ENCODE peak calls at places on chromosome 14, in seven cellular contexts. One of them, this sample, is unnamed.

GRCh38 chr14:96160030-96160912 is 44.4 kb upstream of the BDKRB2 start:
- DNase-seq in iris pigment epithelial cell: peak
- DNase-seq in GM12891: no peak
- DNase-seq in T-cell: no peak
- DNase-seq in NCI-H446: no peak
- DNase-seq in activated T-helper 9 cell treated with anti-CD3 and anti-CD28 coated beads, Interleukin-2, amount 50 U/mL, for 16 hours: no peak
- DNase-seq in AG08396: no peak
- DNase-seq in this sample: no peak

GRCh38 chr14:106538193-106538592 is 1011.8 kb downstream of the TMEM121 start:
- DNase-seq in iris pigment epithelial cell: no peak
- DNase-seq in GM12891: no peak
- DNase-seq in T-cell: no peak
- DNase-seq in NCI-H446: no peak
- DNase-seq in activated T-helper 9 cell treated with anti-CD3 and anti-CD28 coated beads, Interleukin-2, amount 50 U/mL, for 16 hours: no peak
- DNase-seq in AG08396: no peak
- DNase-seq in this sample: no peak

GRCh38 chr14:101889898-101890297 is 74.5 kb upstream of the DYNC1H1 start:
- DNase-seq in iris pigment epithelial cell: peak
- DNase-seq in GM12891: no peak
- DNase-seq in T-cell: no peak
- DNase-seq in NCI-H446: no peak
- DNase-seq in activated T-helper 9 cell treated with anti-CD3 and anti-CD28 coated beads, Interleukin-2, amount 50 U/mL, for 16 hours: no peak
- DNase-seq in AG08396: no peak
- DNase-seq in this sample: no peak

GRCh38 chr14:33834101-33834955 is 116.5 kb downstream of the EGLN3 start:
- DNase-seq in iris pigment epithelial cell: no peak
- DNase-seq in GM12891: no peak
- DNase-seq in T-cell: no peak
- DNase-seq in NCI-H446: no peak
- DNase-seq in activated T-helper 9 cell treated with anti-CD3 and anti-CD28 coated beads, Interleukin-2, amount 50 U/mL, for 16 hours: no peak
- DNase-seq in AG08396: no peak
- DNase-seq in this sample: no peak

GRCh38 chr14:38762436-38762835 is 340.6 kb downstream of the SEC23A start:
- DNase-seq in iris pigment epithelial cell: peak
- DNase-seq in GM12891: no peak
- DNase-seq in T-cell: no peak
- DNase-seq in NCI-H446: no peak
- DNase-seq in activated T-helper 9 cell treated with anti-CD3 and anti-CD28 coated beads, Interleukin-2, amount 50 U/mL, for 16 hours: no peak
- DNase-seq in AG08396: no peak
- DNase-seq in this sample: no peak

GRCh38 chr14:67766035-67766680 is 50.2 kb downstream of the ZFYVE26 start:
- DNase-seq in iris pigment epithelial cell: no peak
- DNase-seq in GM12891: no peak
- DNase-seq in T-cell: no peak
- DNase-seq in NCI-H446: no peak
- DNase-seq in activated T-helper 9 cell treated with anti-CD3 and anti-CD28 coated beads, Interleukin-2, amount 50 U/mL, for 16 hours: no peak
- DNase-seq in AG08396: no peak
- DNase-seq in this sample: no peak

GRCh38 chr14:58238252-58239247 is 6.1 kb upstream of the PSMA3 start:
- DNase-seq in iris pigment epithelial cell: peak
- DNase-seq in GM12891: no peak
- DNase-seq in T-cell: no peak
- DNase-seq in NCI-H446: no peak
- DNase-seq in activated T-helper 9 cell treated with anti-CD3 and anti-CD28 coated beads, Interleukin-2, amount 50 U/mL, for 16 hours: no peak
- DNase-seq in AG08396: peak
- DNase-seq in this sample: peak

GRCh38 chr14:23379331-23380196 is 2.7 kb downstream of the CMTM5 start:
- DNase-seq in iris pigment epithelial cell: peak
- DNase-seq in GM12891: peak
- DNase-seq in T-cell: peak
- DNase-seq in NCI-H446: peak
- DNase-seq in activated T-helper 9 cell treated with anti-CD3 and anti-CD28 coated beads, Interleukin-2, amount 50 U/mL, for 16 hours: peak
- DNase-seq in AG08396: peak
- DNase-seq in this sample: peak

GRCh38 chr14:104986487-104987164 is 1.0 kb downstream of the CLBA1 start:
- DNase-seq in iris pigment epithelial cell: no peak
- DNase-seq in GM12891: no peak
- DNase-seq in T-cell: no peak
- DNase-seq in NCI-H446: no peak
- DNase-seq in activated T-helper 9 cell treated with anti-CD3 and anti-CD28 coated beads, Interleukin-2, amount 50 U/mL, for 16 hours: no peak
- DNase-seq in AG08396: no peak
- DNase-seq in this sample: no peak

GRCh38 chr14:90419200-90419599 is 22.4 kb downstream of the CALM1 start:
- DNase-seq in iris pigment epithelial cell: peak
- DNase-seq in GM12891: no peak
- DNase-seq in T-cell: no peak
- DNase-seq in NCI-H446: peak
- DNase-seq in activated T-helper 9 cell treated with anti-CD3 and anti-CD28 coated beads, Interleukin-2, amount 50 U/mL, for 16 hours: no peak
- DNase-seq in AG08396: peak
- DNase-seq in this sample: peak

GRCh38 chr14:25349269-25349668 is 299.3 kb upstream of the STXBP6 start:
- DNase-seq in iris pigment epithelial cell: no peak
- DNase-seq in GM12891: no peak
- DNase-seq in T-cell: no peak
- DNase-seq in NCI-H446: no peak
- DNase-seq in activated T-helper 9 cell treated with anti-CD3 and anti-CD28 coated beads, Interleukin-2, amount 50 U/mL, for 16 hours: no peak
- DNase-seq in AG08396: no peak
- DNase-seq in this sample: no peak

GRCh38 chr14:89665262-89665661 is 248.2 kb upstream of the FOXN3 start:
- DNase-seq in iris pigment epithelial cell: no peak
- DNase-seq in GM12891: no peak
- DNase-seq in T-cell: no peak
- DNase-seq in NCI-H446: no peak
- DNase-seq in activated T-helper 9 cell treated with anti-CD3 and anti-CD28 coated beads, Interleukin-2, amount 50 U/mL, for 16 hours: no peak
- DNase-seq in AG08396: no peak
- DNase-seq in this sample: no peak

GRCh38 chr14:77208266-77208978 is 26.8 kb downstream of the TMEM63C start:
- DNase-seq in iris pigment epithelial cell: peak
- DNase-seq in GM12891: peak
- DNase-seq in T-cell: peak
- DNase-seq in NCI-H446: no peak
- DNase-seq in activated T-helper 9 cell treated with anti-CD3 and anti-CD28 coated beads, Interleukin-2, amount 50 U/mL, for 16 hours: peak
- DNase-seq in AG08396: peak
- DNase-seq in this sample: peak

GRCh38 chr14:73153272-73153671 is 17.0 kb downstream of the PSEN1 start:
- DNase-seq in iris pigment epithelial cell: peak
- DNase-seq in GM12891: no peak
- DNase-seq in T-cell: no peak
- DNase-seq in NCI-H446: no peak
- DNase-seq in activated T-helper 9 cell treated with anti-CD3 and anti-CD28 coated beads, Interleukin-2, amount 50 U/mL, for 16 hours: no peak
- DNase-seq in AG08396: peak
- DNase-seq in this sample: no peak

GRCh38 chr14:95185452-95186392 is 28.4 kb upstream of the DICER1 start:
- DNase-seq in iris pigment epithelial cell: peak
- DNase-seq in GM12891: no peak
- DNase-seq in T-cell: peak
- DNase-seq in NCI-H446: no peak
- DNase-seq in activated T-helper 9 cell treated with anti-CD3 and anti-CD28 coated beads, Interleukin-2, amount 50 U/mL, for 16 hours: no peak
- DNase-seq in AG08396: no peak
- DNase-seq in this sample: no peak

GRCh38 chr14:33669111-33669510 is 281.8 kb downstream of the EGLN3 start:
- DNase-seq in iris pigment epithelial cell: peak
- DNase-seq in GM12891: no peak
- DNase-seq in T-cell: no peak
- DNase-seq in NCI-H446: no peak
- DNase-seq in activated T-helper 9 cell treated with anti-CD3 and anti-CD28 coated beads, Interleukin-2, amount 50 U/mL, for 16 hours: no peak
- DNase-seq in AG08396: no peak
- DNase-seq in this sample: no peak

GRCh38 chr14:38391334-38391733 is 135.4 kb upstream of the CLEC14A start:
- DNase-seq in iris pigment epithelial cell: peak
- DNase-seq in GM12891: no peak
- DNase-seq in T-cell: no peak
- DNase-seq in NCI-H446: no peak
- DNase-seq in activated T-helper 9 cell treated with anti-CD3 and anti-CD28 coated beads, Interleukin-2, amount 50 U/mL, for 16 hours: no peak
- DNase-seq in AG08396: no peak
- DNase-seq in this sample: no peak

GRCh38 chr14:85566603-85567002 is 36.7 kb downstream of the FLRT2 start:
- DNase-seq in iris pigment epithelial cell: peak
- DNase-seq in GM12891: no peak
- DNase-seq in T-cell: no peak
- DNase-seq in NCI-H446: no peak
- DNase-seq in activated T-helper 9 cell treated with anti-CD3 and anti-CD28 coated beads, Interleukin-2, amount 50 U/mL, for 16 hours: no peak
- DNase-seq in AG08396: peak
- DNase-seq in this sample: no peak

GRCh38 chr14:89719371-89720075 is 235.0 kb downstream of the EFCAB11 start:
- DNase-seq in iris pigment epithelial cell: no peak
- DNase-seq in GM12891: no peak
- DNase-seq in T-cell: no peak
- DNase-seq in NCI-H446: no peak
- DNase-seq in activated T-helper 9 cell treated with anti-CD3 and anti-CD28 coated beads, Interleukin-2, amount 50 U/mL, for 16 hours: no peak
- DNase-seq in AG08396: no peak
- DNase-seq in this sample: no peak

GRCh38 chr14:76644875-76645518 is 116.3 kb upstream of the VASH1 start:
- DNase-seq in iris pigment epithelial cell: peak
- DNase-seq in GM12891: peak
- DNase-seq in T-cell: no peak
- DNase-seq in NCI-H446: peak
- DNase-seq in activated T-helper 9 cell treated with anti-CD3 and anti-CD28 coated beads, Interleukin-2, amount 50 U/mL, for 16 hours: no peak
- DNase-seq in AG08396: peak
- DNase-seq in this sample: peak

This sample was measured in HTR-8/SVneo.